ENCODE peak calls at places on chromosomes 6 and 20, in five cellular contexts. A, J, X, I and T are unnamed samples.

GRCh38 chr6:95866732-95867131 is 149.0 kb upstream of the FUT9 start:
- DNase-seq in A (no peak), J (no peak), X (no peak), I (peak), T (no peak)

GRCh38 chr20:47888351-47888750 is 103.1 kb upstream of the SULF2 start:
- DNase-seq in A (no peak), J (no peak), X (no peak), I (no peak), T (no peak)

GRCh38 chr20:57426156-57426769 is 35.1 kb downstream of the RBM38 start:
- DNase-seq in A (no peak), J (peak), X (no peak), I (no peak), T (no peak)

GRCh38 chr6:128327890-128328289 is 192.5 kb downstream of the PTPRK start:
- DNase-seq in A (no peak), J (no peak), X (no peak), I (peak), T (no peak)

GRCh38 chr20:22106308-22106938 is 401.0 kb downstream of the PAX1 start:
- DNase-seq in A (peak), J (no peak), X (no peak), I (no peak), T (no peak)

GRCh38 chr6:127514396-127515227 is 4.5 kb downstream of the MTCL3 start:
- DNase-seq in A (no peak), J (peak), X (no peak), I (peak), T (no peak)

GRCh38 chr20:3115190-3116107 is 30.9 kb upstream of the AVP start:
- DNase-seq in A (peak), J (no peak), X (no peak), I (peak), T (peak)

GRCh38 chr6:121297699-121298098 is 36.6 kb downstream of the TBC1D32 start:
- DNase-seq in A (no peak), J (no peak), X (no peak), I (no peak), T (no peak)

GRCh38 chr6:30206152-30206551 is 7.1 kb downstream of the TRIM26 start:
- DNase-seq in A (no peak), J (no peak), X (no peak), I (no peak), T (no peak)

GRCh38 chr20:10788877-10789276 is 115.1 kb upstream of the JAG1 start:
- DNase-seq in A (no peak), J (no peak), X (no peak), I (no peak), T (no peak)

GRCh38 chr6:73985891-73986290 is 289.9 kb downstream of the CD109 start:
- DNase-seq in A (no peak), J (no peak), X (no peak), I (no peak), T (no peak)

GRCh38 chr6:137637161-137637560 is 143.0 kb upstream of the OLIG3 start:
- DNase-seq in A (no peak), J (no peak), X (no peak), I (no peak), T (no peak)

GRCh38 chr6:25991785-25992412 is 29.3 kb downstream of the TRIM38 start:
- DNase-seq in A (peak), J (peak), X (peak), I (peak), T (no peak)

GRCh38 chr6:34468378-34468892 is 2.6 kb downstream of the PACSIN1 start:
- DNase-seq in A (no peak), J (no peak), X (no peak), I (no peak), T (no peak)

GRCh38 chr6:45576648-45577624 is 199.2 kb upstream of the SUPT3H start:
- DNase-seq in A (no peak), J (peak), X (no peak), I (no peak), T (no peak)

GRCh38 chr6:34235605-34236422 is 859 bp upstream of the HMGA1 start:
- DNase-seq in A (peak), J (peak), X (peak), I (peak), T (peak)

GRCh38 chr6:44269168-44269920 is 906 bp upstream of the TMEM151B start:
- DNase-seq in A (no peak), J (no peak), X (no peak), I (no peak), T (no peak)

GRCh38 chr6:82955841-82956240 is 109.8 kb downstream of the UBE3D start:
- DNase-seq in A (no peak), J (no peak), X (no peak), I (no peak), T (no peak)

GRCh38 chr6:110878751-110879539 is 4.4 kb downstream of the AMD1 start:
- DNase-seq in A (peak), J (no peak), X (no peak), I (peak), T (no peak)

GRCh38 chr6:22877946-22878705 is 308.8 kb downstream of the HDGFL1 start:
- DNase-seq in A (no peak), J (no peak), X (no peak), I (no peak), T (no peak)

GRCh38 chr6:138691595-138692057 is 81.9 kb upstream of the CCDC28A start:
- DNase-seq in A (peak), J (no peak), X (no peak), I (no peak), T (no peak)

GRCh38 chr6:156009656-156010055 is 554.0 kb upstream of the NOX3 start:
- DNase-seq in A (no peak), J (no peak), X (no peak), I (no peak), T (no peak)

GRCh38 chr6:167643223-167643622 is 183.5 kb upstream of the AFDN start:
- DNase-seq in A (no peak), J (no peak), X (no peak), I (no peak), T (no peak)

DNA sequence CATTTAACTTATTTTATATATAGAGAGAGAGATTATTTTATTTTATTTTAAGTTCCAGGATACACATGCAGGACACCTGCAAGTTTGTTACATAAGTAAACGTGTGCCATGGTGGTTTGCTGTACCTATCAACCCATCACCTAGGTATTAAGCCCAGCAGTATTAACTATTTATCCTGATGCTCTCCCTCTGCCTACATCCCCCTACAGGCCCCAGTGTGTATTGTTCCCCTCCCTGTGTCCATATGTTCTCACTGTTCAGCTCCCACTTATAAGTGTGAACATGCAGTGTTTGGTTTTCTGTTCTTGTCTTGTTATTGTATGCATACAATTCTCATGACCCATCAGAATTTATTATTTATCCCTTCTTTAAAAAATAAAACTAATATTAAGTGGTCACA is 34.6 kb downstream of the FKBP1C start:
- DNase-seq in A (no peak), J (no peak), X (no peak), I (peak), T (no peak)
- TF ChIP-seq CTCF in A (no peak), J (no peak), X (no peak), I (peak), T (peak)

DNA sequence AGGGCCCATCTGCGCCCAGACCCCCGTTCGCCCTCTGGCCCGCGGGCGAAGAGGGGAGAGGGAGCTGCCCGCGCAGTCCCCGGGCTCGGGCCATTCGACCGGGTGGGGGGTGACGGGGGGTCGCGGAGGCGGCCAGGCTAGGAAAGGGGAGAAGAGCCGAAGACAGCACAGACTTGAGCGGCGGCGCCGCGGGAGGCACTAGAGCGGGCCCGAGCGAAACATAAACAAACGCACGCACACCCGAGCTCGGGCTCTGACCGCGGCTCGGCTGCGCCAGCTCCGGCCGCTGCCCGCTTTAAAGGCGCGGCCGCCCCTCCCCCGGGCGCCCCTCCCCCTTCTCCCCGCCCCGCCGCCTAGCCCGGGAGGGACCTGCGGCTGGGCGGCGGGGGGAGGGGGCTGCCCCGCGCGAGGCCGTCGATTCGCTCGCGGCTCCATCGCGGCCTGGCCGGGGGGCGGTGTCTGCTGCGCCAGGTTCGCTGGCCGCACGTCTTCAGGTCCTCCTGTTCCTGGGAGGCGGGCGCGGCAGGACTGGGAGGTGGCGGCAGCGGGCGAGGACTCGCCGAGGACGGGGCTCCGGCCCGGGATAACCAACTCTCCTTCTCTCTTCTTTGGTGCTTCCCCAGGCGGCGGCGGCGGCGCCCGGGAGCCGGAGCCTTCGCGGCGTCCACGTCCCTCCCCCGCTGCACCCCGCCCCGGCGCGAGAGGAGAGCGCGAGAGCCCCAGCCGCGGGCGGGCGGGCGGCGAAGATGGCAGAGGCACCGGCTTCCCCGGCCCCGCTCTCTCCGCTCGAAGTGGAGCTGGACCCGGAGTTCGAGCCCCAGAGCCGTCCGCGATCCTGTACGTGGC is at the start of gene FOXO3:
- DNase-seq in A (peak), J (peak), X (peak), I (peak), T (peak)
- TF ChIP-seq CTCF in A (no peak), J (no peak), X (no peak), I (no peak), T (no peak)

GRCh38 chr6:21522773-21523490 is 70.6 kb upstream of the SOX4 start:
- DNase-seq in A (peak), J (no peak), X (no peak), I (peak), T (no peak)
- TF ChIP-seq CTCF in A (no peak), J (no peak), X (no peak), I (no peak), T (peak)

GRCh38 chr6:101645770-101646169 is 252.3 kb downstream of the GRIK2 start:
- DNase-seq in A (no peak), J (no peak), X (no peak), I (no peak), T (no peak)
- TF ChIP-seq CTCF in A (no peak), J (no peak), X (no peak), I (no peak), T (peak)